ENCODE peak calls at places on chromosomes 7 and 10, in eight cellular contexts. S is ascending aorta, I is bronchial epithelial cell, G is upper lobe of left lung, H is RWPE2, O is GM12878, V is astrocyte, W is fibroblast of lung. R is an unnamed sample.

GRCh38 chr7:125605241-125605640 is 675.6 kb upstream of the POT1 start:
- DNase-seq in S (no peak), I (peak; percentile 42), G (no peak), H (no peak), O (no peak), V (peak; percentile 5), W (no peak), R (no peak)

GRCh38 chr7:76515999-76516443 is 5.7 kb downstream of the UPK3B start:
- DNase-seq in S (no peak), I (peak; percentile 27), G (peak; percentile 96), H (no peak), O (no peak), V (peak; percentile 29), W (no peak), R (no peak)

GRCh38 chr7:152867482-152867833 is 107.9 kb downstream of the ACTR3B start:
- DNase-seq in S (no peak), I (no peak), G (no peak), H (no peak), O (no peak), V (no peak), W (no peak), R (no peak)

GRCh38 chr7:13880789-13881188 is 108.7 kb downstream of the ETV1 start:
- DNase-seq in S (no peak), I (peak; percentile 81), G (no peak), H (no peak), O (no peak), V (peak; percentile 91), W (peak; percentile 18), R (no peak)

GRCh38 chr7:39212881-39213280 is 235.2 kb downstream of the POU6F2 start:
- DNase-seq in S (no peak), I (no peak), G (no peak), H (no peak), O (no peak), V (no peak), W (no peak), R (no peak)

GRCh38 chr10:83076443-83076842 is 1062.9 kb upstream of the GHITM start:
- DNase-seq in S (no peak), I (no peak), G (no peak), H (no peak), O (no peak), V (peak; percentile 27), W (no peak), R (no peak)

GRCh38 chr7:98467570-98468312 is 66.9 kb upstream of the BAIAP2L1 start:
- DNase-seq in S (no peak), I (no peak), G (no peak), H (no peak), O (no peak), V (no peak), W (no peak), R (no peak)

GRCh38 chr7:74475243-74475986 is 21.7 kb downstream of the GTF2IRD1 start:
- DNase-seq in S (no peak), I (no peak), G (no peak), H (no peak), O (no peak), V (no peak), W (no peak), R (no peak)

GRCh38 chr7:151174246-151175046 is 7.0 kb upstream of the GBX1 start:
- DNase-seq in S (no peak), I (no peak), G (peak; percentile 89), H (no peak), O (no peak), V (peak; percentile 8), W (no peak), R (no peak)

GRCh38 chr10:98621630-98622029 is 174.9 kb upstream of the HPS1 start:
- DNase-seq in S (no peak), I (no peak), G (no peak), H (no peak), O (no peak), V (no peak), W (no peak), R (no peak)

GRCh38 chr10:62224606-62225005 is 44.0 kb downstream of the RTKN2 start:
- DNase-seq in S (no peak), I (peak; percentile 62), G (no peak), H (no peak), O (no peak), V (peak; percentile 87), W (no peak), R (no peak)

GRCh38 chr10:60986779-60987178 is 42.8 kb upstream of the RHOBTB1 start:
- DNase-seq in S (no peak), I (no peak), G (no peak), H (no peak), O (no peak), V (no peak), W (no peak), R (no peak)

GRCh38 chr7:16655394-16655793 is 9.4 kb downstream of the BZW2 start:
- DNase-seq in S (no peak), I (no peak), G (no peak), H (no peak), O (no peak), V (no peak), W (no peak), R (no peak)

GRCh38 chr10:28807760-28808613 is 130.7 kb downstream of the BAMBI start:
- DNase-seq in S (no peak), I (peak; percentile 23), G (no peak), H (no peak), O (no peak), V (no peak), W (peak; percentile 51), R (no peak)

GRCh38 chr10:101405006-101405405 is 51.0 kb downstream of the BTRC start:
- DNase-seq in S (no peak), I (no peak), G (no peak), H (no peak), O (no peak), V (no peak), W (no peak), R (no peak)

GRCh38 chr10:133324198-133324792 is 12.4 kb downstream of the CALY start:
- DNase-seq in S (no peak), I (peak; percentile 28), G (peak; percentile 79), H (peak; percentile 76), O (no peak), V (peak; percentile 31), W (peak; percentile 82), R (no peak)

GRCh38 chr10:133326745-133327650 is 9.7 kb downstream of the CALY start:
- DNase-seq in S (no peak), I (no peak), G (peak; percentile 67), H (no peak), O (no peak), V (peak; percentile 42), W (peak; percentile 55), R (no peak)

GRCh38 chr10:133325761-133326463 is 10.8 kb downstream of the CALY start:
- DNase-seq in S (no peak), I (no peak), G (peak; percentile 84), H (peak; percentile 45), O (no peak), V (no peak), W (no peak), R (no peak)

GRCh38 chr10:133325392-133325760 is 11.3 kb downstream of the CALY start:
- DNase-seq in S (no peak), I (no peak), G (peak; percentile 86), H (no peak), O (no peak), V (no peak), W (no peak), R (no peak)

DNA sequence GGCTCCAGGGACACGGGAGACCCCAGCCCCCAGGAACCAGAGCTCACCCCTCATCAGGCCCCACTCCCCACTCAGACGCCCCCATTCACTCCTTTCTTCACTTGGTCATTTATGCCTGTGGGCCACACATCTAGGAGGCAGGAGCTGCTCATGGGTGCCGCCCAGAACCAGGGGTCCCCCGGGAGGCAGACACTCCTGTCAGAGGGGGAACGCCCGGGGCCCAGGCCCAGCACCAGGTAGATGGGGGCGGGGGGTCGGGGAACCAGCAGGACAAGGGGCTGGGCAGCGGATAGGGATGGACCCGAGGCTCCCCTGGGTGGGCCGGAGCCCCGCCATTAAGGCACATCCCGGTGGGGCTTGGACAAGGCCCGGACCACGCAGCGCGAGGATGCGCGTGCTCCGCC is 11.8 kb downstream of the CALY start:
- DNase-seq in S (no peak), I (no peak), G (peak; percentile 81), H (peak; percentile 66), O (no peak), V (no peak), W (no peak), R (no peak)
- H3K27me3 ChIP-seq in S (peaks cover 19% of the 10 kb centered on the region), I (peaks cover 24% of the 10 kb centered on the region), G (peaks cover 30% of the 10 kb centered on the region), H (peaks cover 37% of the 10 kb centered on the region), O (peaks cover 4% of the 10 kb centered on the region), V (peaks cover 12% of the 10 kb centered on the region), W (peaks cover 13% of the 10 kb centered on the region), R (peaks cover 15% of the 10 kb centered on the region)

GRCh38 chr7:88759216-88759955 is at the start of gene ZNF804B:
- DNase-seq in S (no peak), I (no peak), G (peak; percentile 83), H (peak; percentile 29), O (no peak), V (no peak), W (no peak), R (no peak)
- TF ChIP-seq CTCF in S (no peak), I (no peak), G (no peak), H (no peak), O (no peak), V (no peak), W (no peak), R (no peak)

DNA sequence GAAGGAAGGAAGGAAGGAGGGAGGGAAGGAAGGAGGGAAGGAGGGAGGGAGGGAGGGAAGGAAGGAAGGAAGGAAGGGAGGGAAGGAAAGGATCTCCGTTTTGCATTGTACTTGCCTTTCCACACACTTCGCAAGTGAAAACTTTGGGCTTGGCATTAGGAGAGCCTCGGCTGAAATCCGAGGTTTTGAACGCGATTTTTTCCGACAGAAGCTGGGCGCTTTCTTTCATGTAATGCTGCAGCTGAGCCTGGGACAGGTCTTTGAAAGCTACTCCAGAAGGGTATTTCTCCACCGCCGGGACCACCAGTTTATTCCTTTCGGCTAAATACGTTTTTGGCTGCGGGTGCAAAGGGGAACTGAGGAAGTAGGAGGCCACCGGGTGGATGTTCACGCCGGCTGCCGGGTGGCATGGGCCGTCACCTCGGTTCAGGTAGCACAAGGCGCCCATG is 1.0 kb downstream of the FEZF1 start:
- DNase-seq in S (no peak), I (no peak), G (no peak), H (no peak), O (no peak), V (no peak), W (no peak), R (no peak)
- H3K27me3 ChIP-seq in S (peaks cover 35% of the 10 kb centered on the region), I (peaks cover 73% of the 10 kb centered on the region), G (peaks cover 12% of the 10 kb centered on the region), H (peaks cover 100% of the 10 kb centered on the region), O (peaks cover 16% of the 10 kb centered on the region), V (peaks cover 97% of the 10 kb centered on the region), W (peaks cover 83% of the 10 kb centered on the region), R (peaks cover 75% of the 10 kb centered on the region)

GRCh38 chr10:88390041-88390440 is 193.1 kb downstream of the RNLS start:
- DNase-seq in S (no peak), I (no peak), G (no peak), H (no peak), O (no peak), V (no peak), W (no peak), R (no peak)

GRCh38 chr10:88386878-88387773 is 196.0 kb downstream of the RNLS start:
- DNase-seq in S (no peak), I (peak; percentile 81), G (no peak), H (no peak), O (peak; percentile 80), V (peak; percentile 93), W (peak; percentile 85), R (no peak)

GRCh38 chr10:88392222-88392621 is 190.9 kb downstream of the RNLS start:
- DNase-seq in S (no peak), I (no peak), G (no peak), H (no peak), O (peak; percentile 80), V (no peak), W (no peak), R (no peak)

GRCh38 chr10:88386204-88386877 is 196.8 kb downstream of the RNLS start:
- DNase-seq in S (no peak), I (peak; percentile 79), G (no peak), H (no peak), O (peak; percentile 85), V (no peak), W (peak; percentile 21), R (no peak)

GRCh38 chr10:88389456-88389855 is 193.7 kb downstream of the RNLS start:
- DNase-seq in S (no peak), I (peak; percentile 54), G (no peak), H (no peak), O (peak; percentile 41), V (no peak), W (peak; percentile 83), R (no peak)
- TF ChIP-seq CTCF in S (peak; percentile 71), I (peak; percentile 40), G (peak; percentile 57), H (peak; percentile 78), O (peak; percentile 71), V (peak; percentile 63), W (peak; percentile 58), R (peak; percentile 53)